ENCODE peak calls at places on chromosome 1, in nine cellular contexts. One of them, this sample, is unnamed.
A peak's percentile ranks its signal among the peaks of the same experiment; 100 is the strongest.

GRCh38 chr1:32988665-32989064 is 24.1 kb upstream of the RNF19B start:
- DNase-seq in T-helper 22 cell: no peak
- DNase-seq in NCI-H526 treated with DMSO at 0.1 percent for 48 hours: no peak
- DNase-seq in HCT116: no peak
- DNase-seq in activated B cell treated with CpG ODN at 0.5 μM for 24 hours: no peak
- DNase-seq in fibroblast of villous mesenchyme: peak; percentile 79
- DNase-seq in OCI-M1: no peak
- DNase-seq in heart right ventricle: no peak
- DNase-seq in skeletal muscle cell: peak; percentile 66
- DNase-seq in this sample: peak; percentile 89

GRCh38 chr1:154352245-154352580 is 26.9 kb downstream of the ATP8B2 start:
- DNase-seq in T-helper 22 cell: no peak
- DNase-seq in NCI-H526 treated with DMSO at 0.1 percent for 48 hours: no peak
- DNase-seq in HCT116: no peak
- DNase-seq in activated B cell treated with CpG ODN at 0.5 μM for 24 hours: no peak
- DNase-seq in fibroblast of villous mesenchyme: no peak
- DNase-seq in OCI-M1: no peak
- DNase-seq in heart right ventricle: no peak
- DNase-seq in skeletal muscle cell: no peak
- DNase-seq in this sample: no peak

GRCh38 chr1:119987689-119988088 is 81.8 kb downstream of the NOTCH2 start:
- DNase-seq in T-helper 22 cell: no peak
- DNase-seq in NCI-H526 treated with DMSO at 0.1 percent for 48 hours: no peak
- DNase-seq in HCT116: no peak
- DNase-seq in activated B cell treated with CpG ODN at 0.5 μM for 24 hours: no peak
- DNase-seq in fibroblast of villous mesenchyme: no peak
- DNase-seq in OCI-M1: peak; percentile 64
- DNase-seq in heart right ventricle: no peak
- DNase-seq in skeletal muscle cell: no peak
- DNase-seq in this sample: no peak

GRCh38 chr1:164602480-164603093 is 43.6 kb downstream of the PBX1 start:
- DNase-seq in T-helper 22 cell: no peak
- DNase-seq in NCI-H526 treated with DMSO at 0.1 percent for 48 hours: peak; percentile 81
- DNase-seq in HCT116: no peak
- DNase-seq in activated B cell treated with CpG ODN at 0.5 μM for 24 hours: no peak
- DNase-seq in fibroblast of villous mesenchyme: peak; percentile 58
- DNase-seq in OCI-M1: no peak
- DNase-seq in heart right ventricle: peak; percentile 55
- DNase-seq in skeletal muscle cell: no peak
- DNase-seq in this sample: peak; percentile 60

GRCh38 chr1:193019442-193020026 is 39.6 kb downstream of the UCHL5 start:
- DNase-seq in T-helper 22 cell: no peak
- DNase-seq in NCI-H526 treated with DMSO at 0.1 percent for 48 hours: peak; percentile 27
- DNase-seq in HCT116: peak; percentile 49
- DNase-seq in activated B cell treated with CpG ODN at 0.5 μM for 24 hours: no peak
- DNase-seq in fibroblast of villous mesenchyme: peak; percentile 72
- DNase-seq in OCI-M1: peak; percentile 80
- DNase-seq in heart right ventricle: peak; percentile 8
- DNase-seq in skeletal muscle cell: peak; percentile 28
- DNase-seq in this sample: no peak

GRCh38 chr1:234154320-234155251 is 218.7 kb upstream of the COA6 start:
- DNase-seq in T-helper 22 cell: no peak
- DNase-seq in NCI-H526 treated with DMSO at 0.1 percent for 48 hours: peak; percentile 29
- DNase-seq in HCT116: peak; percentile 70
- DNase-seq in activated B cell treated with CpG ODN at 0.5 μM for 24 hours: no peak
- DNase-seq in fibroblast of villous mesenchyme: peak; percentile 70
- DNase-seq in OCI-M1: peak; percentile 84
- DNase-seq in heart right ventricle: peak; percentile 14
- DNase-seq in skeletal muscle cell: peak; percentile 33
- DNase-seq in this sample: no peak

GRCh38 chr1:207430602-207431001 is 23.5 kb upstream of the CR2 start:
- DNase-seq in T-helper 22 cell: no peak
- DNase-seq in NCI-H526 treated with DMSO at 0.1 percent for 48 hours: no peak
- DNase-seq in HCT116: no peak
- DNase-seq in activated B cell treated with CpG ODN at 0.5 μM for 24 hours: no peak
- DNase-seq in fibroblast of villous mesenchyme: no peak
- DNase-seq in OCI-M1: no peak
- DNase-seq in heart right ventricle: no peak
- DNase-seq in skeletal muscle cell: no peak
- DNase-seq in this sample: no peak

GRCh38 chr1:165897326-165898303 is 70.2 kb downstream of the UCK2 start:
- DNase-seq in T-helper 22 cell: no peak
- DNase-seq in NCI-H526 treated with DMSO at 0.1 percent for 48 hours: no peak
- DNase-seq in HCT116: no peak
- DNase-seq in activated B cell treated with CpG ODN at 0.5 μM for 24 hours: no peak
- DNase-seq in fibroblast of villous mesenchyme: peak; percentile 83
- DNase-seq in OCI-M1: no peak
- DNase-seq in heart right ventricle: peak; percentile 64
- DNase-seq in skeletal muscle cell: no peak
- DNase-seq in this sample: no peak

GRCh38 chr1:20093940-20094391 is 24.0 kb downstream of the PLA2G5 start:
- DNase-seq in T-helper 22 cell: no peak
- DNase-seq in NCI-H526 treated with DMSO at 0.1 percent for 48 hours: no peak
- DNase-seq in HCT116: no peak
- DNase-seq in activated B cell treated with CpG ODN at 0.5 μM for 24 hours: no peak
- DNase-seq in fibroblast of villous mesenchyme: peak; percentile 41
- DNase-seq in OCI-M1: no peak
- DNase-seq in heart right ventricle: peak; percentile 44
- DNase-seq in skeletal muscle cell: no peak
- DNase-seq in this sample: no peak

GRCh38 chr1:36224537-36225297 is 474 bp downstream of the THRAP3 start:
- DNase-seq in T-helper 22 cell: no peak
- DNase-seq in NCI-H526 treated with DMSO at 0.1 percent for 48 hours: peak; percentile 81
- DNase-seq in HCT116: peak; percentile 61
- DNase-seq in activated B cell treated with CpG ODN at 0.5 μM for 24 hours: no peak
- DNase-seq in fibroblast of villous mesenchyme: peak; percentile 93
- DNase-seq in OCI-M1: peak; percentile 95
- DNase-seq in heart right ventricle: peak; percentile 84
- DNase-seq in skeletal muscle cell: no peak
- DNase-seq in this sample: no peak

GRCh38 chr1:163174524-163175437 is 27.9 kb downstream of the RGS5 start:
- DNase-seq in T-helper 22 cell: no peak
- DNase-seq in NCI-H526 treated with DMSO at 0.1 percent for 48 hours: peak; percentile 78
- DNase-seq in HCT116: peak; percentile 32
- DNase-seq in activated B cell treated with CpG ODN at 0.5 μM for 24 hours: no peak
- DNase-seq in fibroblast of villous mesenchyme: peak; percentile 72
- DNase-seq in OCI-M1: peak; percentile 76
- DNase-seq in heart right ventricle: peak; percentile 73
- DNase-seq in skeletal muscle cell: no peak
- DNase-seq in this sample: no peak

GRCh38 chr1:241605146-241605805 is 34.9 kb downstream of the CHML start:
- DNase-seq in T-helper 22 cell: no peak
- DNase-seq in NCI-H526 treated with DMSO at 0.1 percent for 48 hours: no peak
- DNase-seq in HCT116: no peak
- DNase-seq in activated B cell treated with CpG ODN at 0.5 μM for 24 hours: no peak
- DNase-seq in fibroblast of villous mesenchyme: peak; percentile 17
- DNase-seq in OCI-M1: peak; percentile 48
- DNase-seq in heart right ventricle: no peak
- DNase-seq in skeletal muscle cell: no peak
- DNase-seq in this sample: no peak

GRCh38 chr1:179141592-179142244 is 59.8 kb downstream of the TOR3A start:
- DNase-seq in T-helper 22 cell: no peak
- DNase-seq in NCI-H526 treated with DMSO at 0.1 percent for 48 hours: no peak
- DNase-seq in HCT116: no peak
- DNase-seq in activated B cell treated with CpG ODN at 0.5 μM for 24 hours: no peak
- DNase-seq in fibroblast of villous mesenchyme: peak; percentile 79
- DNase-seq in OCI-M1: peak; percentile 65
- DNase-seq in heart right ventricle: no peak
- DNase-seq in skeletal muscle cell: peak; percentile 73
- DNase-seq in this sample: no peak

GRCh38 chr1:9736241-9736640 is 84.7 kb downstream of the PIK3CD start:
- DNase-seq in T-helper 22 cell: no peak
- DNase-seq in NCI-H526 treated with DMSO at 0.1 percent for 48 hours: no peak
- DNase-seq in HCT116: no peak
- DNase-seq in activated B cell treated with CpG ODN at 0.5 μM for 24 hours: no peak
- DNase-seq in fibroblast of villous mesenchyme: no peak
- DNase-seq in OCI-M1: no peak
- DNase-seq in heart right ventricle: no peak
- DNase-seq in skeletal muscle cell: no peak
- DNase-seq in this sample: no peak

GRCh38 chr1:178784131-178784536 is 59.1 kb downstream of the RALGPS2 start:
- DNase-seq in T-helper 22 cell: no peak
- DNase-seq in NCI-H526 treated with DMSO at 0.1 percent for 48 hours: no peak
- DNase-seq in HCT116: no peak
- DNase-seq in activated B cell treated with CpG ODN at 0.5 μM for 24 hours: no peak
- DNase-seq in fibroblast of villous mesenchyme: no peak
- DNase-seq in OCI-M1: peak; percentile 26
- DNase-seq in heart right ventricle: no peak
- DNase-seq in skeletal muscle cell: no peak
- DNase-seq in this sample: no peak

GRCh38 chr1:63630238-63630637 is 37.0 kb downstream of the PGM1 start:
- DNase-seq in T-helper 22 cell: no peak
- DNase-seq in NCI-H526 treated with DMSO at 0.1 percent for 48 hours: no peak
- DNase-seq in HCT116: no peak
- DNase-seq in activated B cell treated with CpG ODN at 0.5 μM for 24 hours: no peak
- DNase-seq in fibroblast of villous mesenchyme: no peak
- DNase-seq in OCI-M1: no peak
- DNase-seq in heart right ventricle: no peak
- DNase-seq in skeletal muscle cell: no peak
- DNase-seq in this sample: no peak

GRCh38 chr1:167800241-167800640 is 78.5 kb downstream of the MPZL1 start:
- DNase-seq in T-helper 22 cell: no peak
- DNase-seq in NCI-H526 treated with DMSO at 0.1 percent for 48 hours: no peak
- DNase-seq in HCT116: no peak
- DNase-seq in activated B cell treated with CpG ODN at 0.5 μM for 24 hours: no peak
- DNase-seq in fibroblast of villous mesenchyme: no peak
- DNase-seq in OCI-M1: no peak
- DNase-seq in heart right ventricle: no peak
- DNase-seq in skeletal muscle cell: no peak
- DNase-seq in this sample: no peak